ENCODE peak calls at places on chromosomes 4 and X, in five cellular contexts. I is vagina, F is WERI-Rb-1, B is pancreas, U is GM10248. W is an unnamed sample.

GRCh38 chrX:110531873-110532272 is 173.2 kb downstream of the RTL9 start:
- DNase-seq in I (no peak), F (no peak), U (no peak), B (no peak), W (no peak)

GRCh38 chr4:59612235-59612634 is 1587.9 kb upstream of the ADGRL3 start:
- DNase-seq in B (no peak), I (no peak), F (no peak), U (no peak), W (peak; percentile 87)

GRCh38 chr4:158208931-158209640 is 1.2 kb upstream of the TMEM144 start:
- DNase-seq in B (no peak), I (no peak), U (peak; percentile 30), F (no peak), W (no peak)

GRCh38 chrX:145886469-145886868 is 68.8 kb downstream of the SLITRK2 start:
- DNase-seq in F (no peak), U (no peak), I (no peak), B (no peak), W (no peak)

GRCh38 chr4:153393397-153393796 is 48.9 kb downstream of the MND1 start:
- DNase-seq in U (no peak), B (no peak), I (no peak), F (no peak), W (peak; percentile 54)

GRCh38 chrX:40090050-40090804 is 7.5 kb downstream of the BCOR start:
- DNase-seq in B (peak; percentile 56), U (no peak), F (peak; percentile 58), I (no peak), W (no peak)

GRCh38 chr4:169745291-169745690 is 12.5 kb downstream of the HPF1 start:
- DNase-seq in F (no peak), I (no peak), B (no peak), U (no peak), W (peak; percentile 17)

GRCh38 chrX:24148535-24149345 is 789 bp upstream of the ZFX start:
- DNase-seq in I (no peak), U (no peak), F (no peak), B (no peak), W (no peak)

GRCh38 chr4:54085284-54085683 is 14.7 kb upstream of the GSX2 start:
- DNase-seq in I (no peak), B (no peak), F (no peak), U (no peak), W (peak; percentile 96)

GRCh38 chrX:130120321-130120731 is 10.0 kb upstream of the ELF4 start:
- DNase-seq in I (no peak), U (peak; percentile 56), F (no peak), B (no peak), W (no peak)

GRCh38 chr4:111630705-111631104 is 514.5 kb upstream of the FAM241A start:
- DNase-seq in U (no peak), F (no peak), B (no peak), I (no peak), W (peak; percentile 40)

GRCh38 chr4:139605516-139605915 is 49.5 kb upstream of the SETD7 start:
- DNase-seq in I (no peak), B (no peak), U (no peak), F (no peak), W (no peak)

GRCh38 chr4:48078862-48079655 is 55.0 kb downstream of the TXK start:
- DNase-seq in I (no peak), U (no peak), B (peak; percentile 34), F (no peak), W (no peak)

GRCh38 chr4:124710253-124710849 is 2.2 kb downstream of the ANKRD50 start:
- DNase-seq in F (no peak), I (no peak), B (no peak), U (no peak), W (peak; percentile 31)

GRCh38 chr4:53596901-53597300 is 5.6 kb upstream of the LNX1 start:
- DNase-seq in I (no peak), B (no peak), U (no peak), F (no peak), W (no peak)

GRCh38 chr4:93384211-93384610 is 444.3 kb upstream of the ATOH1 start:
- DNase-seq in U (no peak), B (no peak), I (no peak), F (no peak), W (no peak)

GRCh38 chrX:94751611-94752010 is 1077.6 kb downstream of the FAM133A start:
- DNase-seq in U (no peak), B (no peak), F (no peak), I (no peak), W (peak; percentile 11)

GRCh38 chr4:48787031-48787430 is 7.0 kb upstream of the FRYL start:
- DNase-seq in B (no peak), U (no peak), I (no peak), F (no peak), W (no peak)

GRCh38 chr4:88439161-88439760 is 17.7 kb upstream of the HERC5 start:
- DNase-seq in I (no peak), B (no peak), F (no peak), U (no peak), W (peak; percentile 67)

GRCh38 chr4:172654482-172654881 is 514.1 kb upstream of the GALNT7 start:
- DNase-seq in F (peak; percentile 67), B (no peak), I (no peak), U (no peak), W (no peak)

GRCh38 chrX:154013614-154014360 is 5.9 kb downstream of the IRAK1 start:
- DNase-seq in F (peak; percentile 68), U (peak; percentile 67), B (no peak), I (no peak), W (peak; percentile 32)

GRCh38 chrX:39409246-39409917 is 608.1 kb downstream of the MID1IP1 start:
- DNase-seq in U (no peak), I (no peak), F (peak; percentile 11), B (no peak), W (no peak)

GRCh38 chr4:3387943-3388348 is 53.8 kb upstream of the HGFAC start:
- DNase-seq in U (no peak), F (no peak), I (no peak), B (peak; percentile 57), W (peak; percentile 74)

DNA sequence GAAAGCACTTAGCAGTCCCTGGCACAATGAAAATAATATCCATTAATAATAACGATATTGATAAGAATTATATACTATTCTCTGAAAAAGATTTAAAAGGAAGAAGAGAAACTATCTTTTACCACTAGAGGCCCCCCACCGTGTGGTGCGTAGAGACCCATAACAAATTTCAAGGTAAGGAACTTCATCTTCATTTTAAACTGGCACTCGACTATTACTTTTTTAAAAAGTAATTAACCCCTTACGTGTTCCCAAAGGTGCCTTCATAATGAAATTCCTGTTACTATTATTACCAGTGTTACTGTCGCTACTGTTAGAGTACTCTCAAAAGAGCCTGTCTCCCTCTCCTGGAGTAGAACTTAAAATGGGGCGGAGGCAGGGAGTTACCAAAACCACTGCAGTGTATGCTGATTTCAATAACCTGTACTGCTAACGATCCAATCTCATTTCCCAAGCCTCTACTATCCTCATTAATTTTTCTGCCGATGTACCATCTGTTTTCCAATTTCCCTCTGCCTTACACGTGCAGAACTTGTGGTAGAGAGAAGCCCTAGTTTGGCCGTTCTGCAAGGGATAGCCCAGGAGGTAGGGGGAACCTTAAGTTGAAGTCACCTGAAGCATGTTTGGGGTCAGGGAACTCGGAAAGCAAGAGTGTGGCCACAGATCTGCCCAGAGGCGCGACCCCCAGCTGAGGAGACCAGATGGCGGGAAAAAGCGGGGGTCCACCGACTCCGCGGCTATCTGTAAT is 813 bp upstream of the STK26 start:
- DNase-seq in F (no peak), I (no peak), B (no peak), U (no peak), W (peak; percentile 37)
- TF ChIP-seq CTCF in F (no peak), I (no peak), B (no peak), U (no peak), W (peak; percentile 11)

DNA sequence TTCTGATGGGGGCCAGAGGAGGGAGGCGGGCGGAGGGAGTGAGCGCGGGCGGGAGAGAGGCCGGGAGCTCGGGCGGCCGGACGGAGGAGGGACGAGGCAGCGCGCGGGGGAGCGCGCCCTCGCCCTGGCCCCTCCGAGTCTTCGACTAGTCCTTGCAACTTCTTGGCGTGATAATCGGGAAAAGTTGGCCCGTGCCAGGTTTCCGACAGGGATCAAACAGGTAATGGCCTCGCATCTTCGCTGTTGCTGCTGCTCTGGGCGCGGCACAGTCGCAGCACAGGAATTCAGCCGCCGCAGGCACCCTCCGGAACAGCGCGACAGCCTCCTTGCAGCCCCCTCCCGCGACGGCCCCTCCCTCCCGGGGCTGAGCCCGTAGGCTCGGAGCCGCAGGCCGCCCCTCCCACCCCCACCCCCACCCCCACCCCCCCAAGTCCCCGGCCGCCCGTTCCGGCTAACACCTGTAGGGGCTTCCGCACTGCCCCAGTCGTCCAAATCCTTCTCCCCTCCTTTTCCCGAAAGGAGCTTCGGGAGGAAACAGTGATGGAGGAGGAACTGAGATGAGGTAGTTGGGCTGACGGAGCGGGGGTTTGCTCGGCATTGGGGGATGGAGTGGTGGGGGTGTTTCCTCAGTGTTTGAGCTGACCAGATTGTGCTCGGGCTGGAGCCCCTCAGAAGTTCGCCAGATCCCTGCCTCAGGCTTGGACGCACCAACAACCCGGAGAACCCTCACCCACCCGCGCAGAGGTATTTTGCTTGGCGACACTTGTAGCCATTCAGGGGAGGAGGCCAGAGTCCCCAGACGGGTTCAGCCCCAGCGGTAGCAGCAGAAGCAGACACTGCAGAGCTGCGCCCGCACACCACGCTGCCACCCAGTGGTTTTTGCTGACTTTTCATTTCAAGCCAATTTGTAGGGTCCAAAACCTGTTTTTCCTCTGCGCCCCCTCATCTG is at the start of gene FGF13:
- DNase-seq in B (peak; percentile 14), U (no peak), I (no peak), F (no peak), W (peak; percentile 31)
- TF ChIP-seq CTCF in B (no peak), U (peak; percentile 5), I (no peak), F (peak; percentile 26), W (peak; percentile 19)

DNA sequence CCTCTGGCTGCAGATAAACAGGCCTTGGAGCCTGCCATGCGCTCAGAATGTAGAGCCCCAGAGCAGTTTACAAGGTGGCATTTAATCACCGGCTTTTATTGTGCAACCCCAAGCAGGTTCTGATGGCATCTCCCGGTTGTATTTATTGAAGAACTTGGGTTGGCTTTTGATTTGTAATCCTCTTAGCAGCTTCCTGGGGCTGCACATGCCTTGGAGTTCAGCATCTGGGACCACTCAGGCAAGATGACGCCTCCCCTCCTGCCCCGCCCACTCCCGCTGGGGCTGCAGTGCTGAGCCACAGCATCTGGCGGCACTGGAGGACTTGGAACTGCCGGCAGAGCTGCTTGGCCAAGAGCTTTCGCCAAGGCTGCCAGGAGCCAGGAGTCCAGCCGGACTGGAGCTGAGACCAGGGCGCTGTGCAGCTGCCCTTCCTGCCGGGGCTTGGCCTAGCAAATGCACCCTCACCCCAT is 5.3 kb downstream of the HTRA3 start:
- DNase-seq in I (no peak), B (peak; percentile 55), F (peak; percentile 96), U (no peak), W (peak; percentile 24)
- TF ChIP-seq CTCF in I (no peak), B (no peak), F (peak; percentile 59), U (no peak), W (no peak)

GRCh38 chr4:128061566-128062536 is 739 bp downstream of the LARP1B start:
- DNase-seq in F (peak; percentile 84), I (no peak), U (peak; percentile 65), B (peak; percentile 79), W (peak; percentile 80)
- TF ChIP-seq CTCF in F (peak; percentile 47), I (no peak), U (peak; percentile 24), B (no peak), W (peak; percentile 13)

GRCh38 chr4:180947421-180947820 is 1295.8 kb upstream of the TENM3 start:
- DNase-seq in B (no peak), U (no peak), F (no peak), I (no peak), W (peak; percentile 59)
- TF ChIP-seq CTCF in B (no peak), U (no peak), F (no peak), I (no peak), W (peak; percentile 45)